ENCODE peak calls at places on chromosomes 11 and 22, in seven cellular contexts. A, T, O, I, H, P and B are unnamed samples.

GRCh38 chr11:126607374-126607773 is 251.9 kb downstream of the ST3GAL4 start:
- DNase-seq in O (peak; percentile 59), H (peak; percentile 78), P (no peak), I (peak; percentile 33), T (no peak), A (peak; percentile 61), B (peak; percentile 61)

GRCh38 chr22:49965291-49966040 is 4.9 kb downstream of the PIM3 start:
- DNase-seq in I (no peak), P (peak; percentile 52), H (peak; percentile 45), T (no peak), O (no peak), A (no peak), B (no peak)

GRCh38 chr11:1049911-1050580 is 13.5 kb upstream of the MUC6 start:
- DNase-seq in A (no peak), I (no peak), T (no peak), H (no peak), P (no peak), O (no peak), B (no peak)

GRCh38 chr11:6319879-6320410 is 356 bp downstream of the CAVIN3 start:
- DNase-seq in I (peak; percentile 53), P (peak; percentile 95), H (no peak), O (peak; percentile 93), T (peak; percentile 90), A (peak; percentile 94), B (peak; percentile 88)

GRCh38 chr11:8934735-8935478 is 2.2 kb upstream of the C11orf16 start:
- DNase-seq in O (peak; percentile 84), H (no peak), P (no peak), T (peak; percentile 31), I (no peak), A (peak; percentile 72), B (peak; percentile 73)

GRCh38 chr22:21568207-21569075 is 927 bp downstream of the UBE2L3 start:
- DNase-seq in T (no peak), I (no peak), O (no peak), P (no peak), A (peak; percentile 42), H (no peak), B (no peak)

GRCh38 chr11:13120691-13121090 is 111.6 kb downstream of the RASSF10 start:
- DNase-seq in P (no peak), O (peak; percentile 82), A (peak; percentile 43), I (no peak), T (no peak), H (no peak), B (peak; percentile 92)

GRCh38 chr11:112968988-112969714 is 7.9 kb downstream of the NCAM1 start:
- DNase-seq in H (no peak), I (peak; percentile 45), A (peak; percentile 61), O (peak; percentile 8), T (no peak), P (no peak), B (no peak)

GRCh38 chr22:28268176-28268575 is 349.1 kb upstream of the PITPNB start:
- DNase-seq in T (no peak), P (no peak), O (peak; percentile 36), H (no peak), A (peak; percentile 11), I (no peak), B (no peak)

GRCh38 chr22:43467171-43467570 is 55.4 kb downstream of the MPPED1 start:
- DNase-seq in H (no peak), A (peak; percentile 7), T (no peak), I (no peak), P (no peak), O (no peak), B (no peak)

GRCh38 chr11:128942807-128943430 is at the start of gene TP53AIP1:
- DNase-seq in A (no peak), O (no peak), P (no peak), I (no peak), T (no peak), H (no peak), B (peak; percentile 48)

GRCh38 chr11:116507016-116507415 is 265.8 kb downstream of the BUD13 start:
- DNase-seq in P (no peak), A (no peak), T (no peak), O (no peak), I (no peak), H (peak; percentile 31), B (no peak)

GRCh38 chr11:85589373-85589772 is 37.8 kb downstream of the DLG2 start:
- DNase-seq in T (no peak), H (no peak), A (no peak), P (no peak), O (no peak), I (no peak), B (peak; percentile 8)

GRCh38 chr11:85596886-85597285 is 30.3 kb downstream of the DLG2 start:
- DNase-seq in I (no peak), H (no peak), T (no peak), O (no peak), P (no peak), A (no peak), B (no peak)

GRCh38 chr11:85595285-85595884 is 31.8 kb downstream of the DLG2 start:
- DNase-seq in H (no peak), A (peak; percentile 74), T (peak; percentile 11), O (peak; percentile 68), I (peak; percentile 23), P (no peak), B (peak; percentile 53)

DNA sequence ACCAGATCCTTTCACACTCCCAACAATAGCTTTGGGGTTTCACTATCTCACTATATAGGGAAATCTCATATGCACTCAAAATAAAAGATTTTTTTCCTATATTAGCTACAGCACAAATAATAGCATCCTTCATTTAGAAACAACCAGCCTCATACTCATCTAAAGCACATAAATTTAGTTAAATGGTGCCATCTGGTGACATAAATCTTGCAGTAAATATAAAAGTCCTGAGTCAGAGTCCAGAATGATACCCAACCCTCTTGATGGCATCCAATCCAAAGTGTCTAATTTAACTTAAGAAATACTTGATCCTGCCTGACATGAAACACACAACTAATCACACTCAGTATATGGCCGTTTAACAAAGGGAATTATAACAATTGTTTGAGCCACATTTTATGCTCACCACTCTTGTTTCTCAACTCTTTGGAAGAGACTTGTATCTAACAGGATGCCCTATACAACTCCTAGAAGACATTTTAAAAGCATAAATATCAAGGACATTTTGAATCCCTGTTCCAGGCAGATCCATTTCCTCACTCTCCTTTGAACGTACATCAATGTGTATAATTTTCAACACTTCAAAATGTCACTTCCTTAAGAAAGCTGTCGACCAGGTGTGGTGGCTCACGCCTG is 36.2 kb downstream of the DLG2 start:
- DNase-seq in H (no peak), T (peak; percentile 8), A (peak; percentile 66), I (peak; percentile 36), P (no peak), O (peak; percentile 51), B (peak; percentile 58)
- TF ChIP-seq CTCF in H (peak; percentile 22), T (no peak), A (peak; percentile 31), I (peak; percentile 2), P (no peak), O (no peak), B (peak; percentile 25)

DNA sequence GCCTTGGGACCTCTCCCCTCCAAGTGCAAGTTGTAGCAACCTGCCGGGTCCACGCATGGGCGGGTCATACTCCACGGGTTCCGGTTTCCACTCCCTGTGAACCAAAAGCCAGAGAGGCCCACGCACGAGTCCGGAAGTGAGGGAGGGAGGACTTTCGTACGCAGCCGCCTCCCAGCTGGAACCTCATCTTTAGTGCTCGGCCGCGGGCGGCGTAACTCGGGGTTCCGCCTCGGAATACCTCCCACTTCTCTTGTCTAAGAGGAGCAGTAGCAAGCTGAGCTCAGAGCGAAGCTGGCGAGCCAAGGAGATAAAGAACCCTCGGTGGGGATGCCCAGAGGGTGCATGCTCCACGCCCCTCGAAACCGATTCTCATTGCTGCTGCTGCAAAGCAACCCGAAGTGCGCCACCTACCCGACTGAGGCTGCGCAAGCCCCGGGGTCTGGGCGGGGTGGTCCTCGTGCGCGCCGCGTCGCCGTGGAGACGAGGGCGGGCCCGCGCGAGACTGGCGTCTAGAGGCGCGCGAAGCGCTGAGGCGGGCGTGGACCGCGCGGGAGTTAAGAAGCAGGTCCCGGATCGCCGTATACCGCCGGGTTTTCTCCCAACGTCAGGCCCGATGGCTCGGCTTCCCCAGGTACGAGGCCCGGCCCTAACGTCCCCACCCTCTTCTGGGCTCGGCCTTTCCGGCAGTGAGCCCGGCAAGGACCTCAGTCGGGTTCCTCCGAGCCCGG is at the start of gene SFI1:
- DNase-seq in T (peak; percentile 52), H (peak; percentile 94), A (peak; percentile 92), P (peak; percentile 95), O (peak; percentile 81), I (peak; percentile 71), B (peak; percentile 91)
- TF ChIP-seq CTCF in T (no peak), H (peak; percentile 39), A (peak; percentile 33), P (peak; percentile 51), O (peak; percentile 12), I (peak; percentile 28), B (peak; percentile 18)

DNA sequence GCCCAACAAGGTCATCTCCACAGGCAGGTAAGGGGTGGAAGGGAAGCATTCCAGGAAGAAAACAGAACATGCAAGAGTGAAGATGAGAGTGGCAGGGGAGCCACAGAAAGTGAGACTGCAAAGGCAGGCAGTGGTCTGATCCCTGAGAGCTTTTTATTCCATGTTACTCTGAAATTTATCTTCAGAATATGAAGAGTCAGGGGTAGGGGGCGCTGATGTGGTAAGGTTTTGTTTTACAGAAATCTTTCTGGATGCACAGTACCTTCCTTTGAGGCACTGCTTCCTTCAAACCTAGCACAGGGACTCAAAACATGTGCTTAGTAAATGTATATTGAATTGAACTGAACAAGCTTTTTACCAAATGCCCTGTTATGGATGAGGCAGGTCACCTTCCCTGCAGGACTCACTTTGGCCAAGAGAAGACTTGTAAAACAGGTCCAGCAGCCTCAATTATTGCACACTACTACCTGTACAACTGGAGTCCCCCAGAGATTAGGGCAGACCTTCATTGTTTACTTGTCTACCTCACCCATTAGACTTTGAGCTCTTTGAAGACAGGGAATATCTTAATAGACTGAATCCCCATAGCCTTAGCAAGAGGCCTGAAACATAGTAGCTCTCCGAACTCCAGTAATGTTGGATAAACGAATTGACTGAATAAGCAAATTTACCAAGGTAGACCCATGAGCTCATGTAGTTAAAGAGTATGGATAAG is 2.2 kb downstream of the PAK1 start:
- DNase-seq in O (no peak), P (no peak), T (no peak), I (no peak), A (peak; percentile 22), H (no peak), B (peak; percentile 73)
- TF ChIP-seq CTCF in O (peak; percentile 31), P (no peak), T (no peak), I (peak; percentile 26), A (peak; percentile 41), H (peak; percentile 19), B (peak; percentile 9)

GRCh38 chr11:123245567-123245966 is 50.5 kb upstream of the CLMP start:
- DNase-seq in O (no peak), I (no peak), H (no peak), T (no peak), A (no peak), P (no peak), B (no peak)

GRCh38 chr11:123247813-123248379 is 52.8 kb upstream of the CLMP start:
- DNase-seq in O (no peak), I (no peak), P (no peak), A (no peak), H (no peak), T (no peak), B (no peak)

GRCh38 chr11:123246749-123247497 is 51.9 kb upstream of the CLMP start:
- DNase-seq in I (peak; percentile 64), O (peak; percentile 81), H (peak; percentile 92), T (no peak), A (peak; percentile 90), P (peak; percentile 85), B (peak; percentile 82)

GRCh38 chr11:123249354-123249753 is 54.3 kb upstream of the CLMP start:
- DNase-seq in A (no peak), H (no peak), I (no peak), P (no peak), O (peak; percentile 25), T (no peak), B (no peak)

DNA sequence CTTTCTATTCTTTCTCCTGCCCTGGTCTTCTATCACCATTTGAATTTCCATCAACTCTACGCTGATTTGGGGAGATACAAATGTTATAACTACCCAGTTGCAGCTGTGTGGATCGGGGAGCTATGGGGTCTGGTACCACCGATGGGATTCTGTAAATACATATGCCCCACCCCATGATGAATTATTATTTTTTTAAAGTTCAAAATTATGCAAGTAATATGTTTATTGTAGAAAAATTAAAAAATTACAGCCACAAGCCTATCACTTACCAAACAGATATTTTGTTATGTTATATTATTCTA is 52.4 kb upstream of the CLMP start:
- DNase-seq in H (no peak), A (no peak), I (no peak), P (no peak), T (no peak), O (no peak), B (no peak)
- TF ChIP-seq CTCF in H (no peak), A (no peak), I (no peak), P (no peak), T (no peak), O (no peak), B (no peak)